ENCODE peak calls at places on chromosomes 11 and 22, in seven cellular contexts. V is cardiac fibroblast; X is CD4-positive, CD25-positive, alpha-beta regulatory T cell; U is mesendoderm; B is M059J; N is hypothalamus; C is Right ventricle myocardium superior. K is an unnamed sample.
A peak's percentile ranks its signal among the peaks of the same experiment; 100 is the strongest.

GRCh38 chr11:12088047-12088481 is 22.3 kb upstream of the MICAL2 start:
- DNase-seq in C (peak; percentile 71), V (peak; percentile 93), U (peak; percentile 51), X (no peak), N (no peak), B (peak; percentile 95), K (no peak)

GRCh38 chr11:20097319-20098221 is 62.7 kb downstream of the DBX1 start:
- DNase-seq in B (peak; percentile 91), C (no peak), X (no peak), N (no peak), U (no peak), V (peak; percentile 88), K (no peak)

GRCh38 chr11:46800177-46800576 is 45.9 kb downstream of the CKAP5 start:
- DNase-seq in V (peak; percentile 12), C (no peak), X (no peak), U (no peak), B (no peak), N (no peak), K (no peak)

GRCh38 chr11:120188371-120188770 is 22.5 kb upstream of the OAF start:
- DNase-seq in N (no peak), V (no peak), U (no peak), C (no peak), X (no peak), B (no peak), K (no peak)

GRCh38 chr11:117710211-117710610 is 86.8 kb downstream of the DSCAML1 start:
- DNase-seq in U (no peak), C (no peak), X (no peak), B (no peak), N (no peak), V (no peak), K (no peak)

GRCh38 chr11:123448798-123449197 is 18.7 kb downstream of the GRAMD1B start:
- DNase-seq in N (no peak), B (no peak), X (no peak), C (no peak), V (no peak), U (no peak), K (no peak)

GRCh38 chr11:27545035-27545434 is 38.5 kb upstream of the LIN7C start:
- DNase-seq in B (no peak), U (no peak), V (no peak), X (no peak), N (no peak), C (no peak), K (no peak)

GRCh38 chr11:66359662-66360087 is 11.9 kb downstream of the SLC29A2 start:
- DNase-seq in V (no peak), X (no peak), C (no peak), N (no peak), U (peak; percentile 62), B (no peak), K (no peak)

GRCh38 chr11:87150936-87151335 is 113.2 kb downstream of the TMEM135 start:
- DNase-seq in X (no peak), C (no peak), N (no peak), B (peak; percentile 51), U (no peak), V (peak; percentile 62), K (no peak)

GRCh38 chr11:72787262-72788104 is 6.4 kb downstream of the STARD10 start:
- DNase-seq in C (peak; percentile 50), B (no peak), V (no peak), X (no peak), U (peak; percentile 96), N (no peak), K (no peak)

GRCh38 chr22:50678651-50679521 is 6.3 kb downstream of the SHANK3 start:
- DNase-seq in V (no peak), C (peak; percentile 38), X (no peak), U (no peak), B (no peak), N (no peak), K (no peak)

GRCh38 chr11:7514099-7514725 is 413 bp downstream of the PPFIBP2 start:
- DNase-seq in V (no peak), B (no peak), U (no peak), X (no peak), N (no peak), C (no peak), K (no peak)

GRCh38 chr11:31645747-31646146 is 136.2 kb downstream of the ELP4 start:
- DNase-seq in N (no peak), B (peak; percentile 94), C (no peak), U (no peak), V (peak; percentile 94), X (no peak), K (no peak)

GRCh38 chr11:15670520-15671070 is 555.9 kb downstream of the INSC start:
- DNase-seq in C (no peak), U (no peak), V (no peak), N (no peak), X (no peak), B (no peak), K (no peak)

GRCh38 chr11:121904148-121904547 is 211.9 kb downstream of the BLID start:
- DNase-seq in C (no peak), U (no peak), B (no peak), N (no peak), X (no peak), V (no peak), K (peak; percentile 15)

GRCh38 chr11:6473481-6474422 is at the start of gene TRIM3:
- DNase-seq in N (peak; percentile 95), X (peak; percentile 80), U (peak; percentile 90), B (peak; percentile 83), V (peak; percentile 83), C (peak; percentile 96), K (peak; percentile 92)

GRCh38 chr22:49976439-49977175 is 16.0 kb downstream of the PIM3 start:
- DNase-seq in C (no peak), B (peak; percentile 19), U (no peak), N (no peak), X (peak; percentile 18), V (no peak), K (peak; percentile 40)

GRCh38 chr11:67268684-67269268 is 2.5 kb downstream of the GRK2 start:
- DNase-seq in C (no peak), X (no peak), N (no peak), U (no peak), V (no peak), B (no peak), K (no peak)

GRCh38 chr22:41752011-41752975 is 48.2 kb upstream of the CCDC134 start:
- DNase-seq in C (no peak), N (no peak), X (no peak), B (no peak), U (no peak), V (no peak), K (no peak)

GRCh38 chr11:122414406-122415018 is 241.0 kb upstream of the UBASH3B start:
- DNase-seq in C (no peak), B (no peak), X (no peak), N (no peak), V (no peak), U (no peak), K (no peak)

GRCh38 chr22:23696326-23696851 is 5.6 kb downstream of the RGL4 start:
- DNase-seq in C (no peak), B (no peak), N (no peak), X (peak; percentile 52), V (peak; percentile 76), U (no peak), K (no peak)

GRCh38 chr22:36546932-36547331 is 18.0 kb upstream of the EIF3D start:
- DNase-seq in U (peak; percentile 85), B (peak; percentile 91), V (peak; percentile 88), N (no peak), C (no peak), X (no peak), K (no peak)

GRCh38 chr11:72641522-72641899 is 32.7 kb downstream of the PDE2A start:
- DNase-seq in U (no peak), N (no peak), X (no peak), V (no peak), C (no peak), B (no peak), K (no peak)

GRCh38 chr11:62547691-62548281 is 1.2 kb upstream of the AHNAK start:
- DNase-seq in U (no peak), C (peak; percentile 73), B (peak; percentile 69), V (no peak), N (no peak), X (no peak), K (peak; percentile 92)

GRCh38 chr11:47383106-47383505 is 4.8 kb upstream of the SPI1 start:
- DNase-seq in X (no peak), N (no peak), B (no peak), C (no peak), V (no peak), U (no peak), K (no peak)

GRCh38 chr11:17683378-17684161 is 35.8 kb upstream of the MYOD1 start:
- DNase-seq in B (peak; percentile 98), U (peak; percentile 69), N (no peak), V (peak; percentile 69), C (no peak), X (no peak), K (peak; percentile 58)

GRCh38 chr11:100328626-100329340 is 358.3 kb upstream of the ARHGAP42 start:
- DNase-seq in U (peak; percentile 42), V (no peak), N (no peak), X (no peak), B (peak; percentile 74), C (no peak), K (no peak)

GRCh38 chr22:50082961-50083461 is 2.2 kb downstream of the MLC1 start:
- DNase-seq in U (no peak), X (no peak), N (no peak), V (no peak), C (no peak), B (no peak), K (no peak)

GRCh38 chr22:41043727-41044126 is 48.7 kb upstream of the EP300 start:
- DNase-seq in B (no peak), U (no peak), C (no peak), X (no peak), N (no peak), V (no peak), K (no peak)

GRCh38 chr22:38051900-38052862 is 5.0 kb upstream of the PICK1 start:
- DNase-seq in V (peak; percentile 76), N (peak; percentile 44), C (peak; percentile 86), B (peak; percentile 61), U (peak; percentile 95), X (peak; percentile 62), K (peak; percentile 81)

GRCh38 chr22:27705391-27706080 is 96.0 kb downstream of the MN1 start:
- DNase-seq in U (no peak), X (no peak), N (no peak), C (no peak), V (peak; percentile 12), B (no peak), K (peak; percentile 85)

GRCh38 chr22:45708145-45708544 is 36.5 kb downstream of the ATXN10 start:
- DNase-seq in C (no peak), X (no peak), U (no peak), B (no peak), N (no peak), V (no peak), K (no peak)

GRCh38 chr11:129286813-129287212 is 88.8 kb upstream of the BARX2 start:
- DNase-seq in U (no peak), C (no peak), B (no peak), X (no peak), N (no peak), V (no peak), K (no peak)

GRCh38 chr11:112784323-112785073 is 176.7 kb upstream of the NCAM1 start:
- DNase-seq in N (no peak), C (peak; percentile 89), U (peak; percentile 31), X (no peak), V (peak; percentile 35), B (peak; percentile 18), K (no peak)

GRCh38 chr22:47397673-47398072 is 635.2 kb downstream of the TBC1D22A start:
- DNase-seq in N (no peak), B (no peak), V (no peak), X (no peak), C (no peak), U (no peak), K (no peak)

GRCh38 chr22:32803020-32803758 is 1.7 kb downstream of the TIMP3 start:
- DNase-seq in C (peak; percentile 57), U (peak; percentile 65), N (no peak), V (peak; percentile 49), B (peak; percentile 64), X (no peak), K (no peak)

GRCh38 chr11:104148074-104148473 is 15.9 kb downstream of the PDGFD start:
- DNase-seq in U (no peak), X (no peak), V (peak; percentile 59), B (peak; percentile 37), C (no peak), N (no peak), K (no peak)

GRCh38 chr11:17735823-17736772 is 1.5 kb downstream of the KCNC1 start:
- DNase-seq in B (no peak), C (peak; percentile 30), U (no peak), N (no peak), V (no peak), X (no peak), K (no peak)